ENCODE peak calls at places on chromosomes 1 and 21, in seven cellular contexts. P is stromal cell of bone marrow; A is erythroblast; L is activated naive CD4-positive, alpha-beta T cell; S is stimulated activated CD4-positive, alpha-beta T cell treated with anti-CD3 and anti-CD28 coated beads, Interleukin-2, amount 100 ng/mL, for 48 hours; X is CD8-positive, alpha-beta memory T cell; Y is NCI-H1694. U is an unnamed sample.

GRCh38 chr1:95203908-95204437 is 30.0 kb upstream of the RWDD3 start:
- DNase-seq in A (no peak), Y (no peak), P (no peak), L (no peak), X (no peak), S (no peak), U (no peak)

GRCh38 chr1:41670558-41670957 is 186.1 kb upstream of the EDN2 start:
- DNase-seq in S (no peak), P (no peak), X (no peak), L (no peak), Y (no peak), A (no peak), U (no peak)

GRCh38 chr1:32199043-32199716 is 1.2 kb upstream of the CCDC28B start:
- DNase-seq in A (no peak), Y (no peak), L (no peak), X (no peak), P (no peak), S (no peak), U (no peak)

GRCh38 chr1:40239626-40240025 is 8.1 kb upstream of the TMCO2 start:
- DNase-seq in S (no peak), Y (no peak), X (no peak), L (no peak), A (no peak), P (no peak), U (no peak)

GRCh38 chr1:23619299-23620188 is 60.2 kb upstream of the ID3 start:
- DNase-seq in L (peak), S (peak), P (no peak), A (no peak), X (peak), Y (no peak), U (peak)

GRCh38 chr1:103250441-103250861 is 142.1 kb upstream of the COL11A1 start:
- DNase-seq in P (no peak), X (no peak), A (no peak), Y (no peak), S (no peak), L (no peak), U (no peak)

GRCh38 chr1:172824199-172824598 is 165.3 kb downstream of the FASLG start:
- DNase-seq in P (peak), X (no peak), A (peak), S (no peak), L (no peak), Y (no peak), U (no peak)

GRCh38 chr1:93603106-93603505 is 78.5 kb downstream of the BCAR3 start:
- DNase-seq in Y (no peak), P (no peak), L (no peak), S (no peak), X (no peak), A (no peak), U (no peak)

GRCh38 chr1:118209648-118210047 is 24.6 kb upstream of the SPAG17 start:
- DNase-seq in Y (no peak), P (no peak), L (no peak), X (no peak), A (no peak), S (no peak), U (no peak)

GRCh38 chr1:184823080-184823479 is 68.4 kb upstream of the EDEM3 start:
- DNase-seq in P (no peak), S (no peak), X (no peak), L (no peak), A (no peak), Y (no peak), U (no peak)

GRCh38 chr1:195064358-195064757 is 1543.9 kb downstream of the KCNT2 start:
- DNase-seq in S (no peak), Y (no peak), P (no peak), L (no peak), X (no peak), A (no peak), U (no peak)

GRCh38 chr1:229693124-229693523 is 67.1 kb downstream of the URB2 start:
- DNase-seq in A (no peak), L (no peak), X (no peak), S (no peak), P (no peak), Y (no peak), U (no peak)

GRCh38 chr21:19731251-19731650 is 1267.0 kb upstream of the NCAM2 start:
- DNase-seq in X (no peak), L (no peak), P (no peak), A (no peak), S (no peak), Y (no peak), U (no peak)

GRCh38 chr1:191831572-191831971 is 326.7 kb upstream of the RGS18 start:
- DNase-seq in X (no peak), L (no peak), S (no peak), A (peak), P (no peak), Y (no peak), U (no peak)

GRCh38 chr1:234515411-234515810 is 36.4 kb upstream of the TARBP1 start:
- DNase-seq in Y (no peak), L (no peak), X (no peak), S (no peak), P (peak), A (no peak), U (no peak)

GRCh38 chr1:63795455-63795854 is 21.6 kb downstream of the ROR1 start:
- DNase-seq in P (no peak), X (no peak), S (no peak), Y (no peak), A (no peak), L (no peak), U (no peak)

GRCh38 chr1:1074631-1075147 is 583 bp upstream of the RNF223 start:
- DNase-seq in P (no peak), X (no peak), S (no peak), A (no peak), L (no peak), Y (no peak), U (no peak)

GRCh38 chr21:34728479-34728878 is 59.7 kb downstream of the CLIC6 start:
- DNase-seq in Y (no peak), X (no peak), A (no peak), P (no peak), L (no peak), S (no peak), U (no peak)

GRCh38 chr1:39047374-39048229 is 21.5 kb downstream of the NDUFS5 start:
- DNase-seq in Y (no peak), X (no peak), S (no peak), L (no peak), A (peak), P (peak), U (no peak)

GRCh38 chr1:204494281-204495077 is at the start of gene PIK3C2B:
- DNase-seq in Y (peak), A (peak), P (no peak), L (peak), S (peak), X (peak), U (peak)

GRCh38 chr1:101366513-101367215 is 129.8 kb downstream of the S1PR1 start:
- DNase-seq in P (peak), L (no peak), A (no peak), S (no peak), Y (no peak), X (no peak), U (no peak)